ENCODE peak calls at places on chromosome X, in seven cellular contexts. Z, D, A, C, X, I and S are unnamed samples.

GRCh38 chrX:118644378-118644777 is 83.0 kb upstream of the IL13RA1 start:
- DNase-seq in Z (no peak), D (no peak), A (peak), C (no peak), X (no peak), I (no peak), S (no peak)

GRCh38 chrX:87489071-87489470 is 28.5 kb upstream of the KLHL4 start:
- DNase-seq in Z (no peak), D (no peak), A (no peak), C (no peak), X (no peak), I (no peak), S (no peak)

GRCh38 chrX:111095974-111096870 is at the start of gene PAK3:
- DNase-seq in Z (peak), D (peak), A (no peak), C (peak), X (peak), I (peak), S (no peak)

GRCh38 chrX:148580016-148580415 is 79.6 kb downstream of the AFF2 start:
- DNase-seq in Z (no peak), D (no peak), A (no peak), C (no peak), X (no peak), I (no peak), S (no peak)

GRCh38 chrX:53287493-53288138 is 6.2 kb upstream of the IQSEC2 start:
- DNase-seq in Z (no peak), D (peak), A (peak), C (peak), X (peak), I (no peak), S (peak)

GRCh38 chrX:149497626-149498025 is 7.5 kb downstream of the IDS start:
- DNase-seq in Z (no peak), D (no peak), A (no peak), C (no peak), X (no peak), I (no peak), S (no peak)

GRCh38 chrX:44244008-44244407 is 99.5 kb downstream of the EFHC2 start:
- DNase-seq in Z (peak), D (peak), A (peak), C (no peak), X (no peak), I (no peak), S (peak)

GRCh38 chrX:1491851-1492349 is 39.2 kb upstream of the ASMTL start:
- DNase-seq in Z (peak), D (peak), A (peak), C (no peak), X (peak), I (no peak), S (peak)

GRCh38 chrX:51459125-51459524 is 37.3 kb downstream of the NUDT11 start:
- DNase-seq in Z (peak), D (no peak), A (peak), C (no peak), X (no peak), I (no peak), S (peak)

GRCh38 chrX:119266364-119266995 is 30.4 kb downstream of the PGRMC1 start:
- DNase-seq in Z (peak), D (peak), A (peak), C (no peak), X (no peak), I (no peak), S (no peak)

GRCh38 chrX:101206471-101206870 is 13.1 kb upstream of the DRP2 start:
- DNase-seq in Z (peak), D (peak), A (peak), C (no peak), X (no peak), I (no peak), S (peak)

GRCh38 chrX:5314148-5314547 is 914.5 kb downstream of the NLGN4X start:
- DNase-seq in Z (no peak), D (no peak), A (no peak), C (no peak), X (no peak), I (no peak), S (no peak)

GRCh38 chrX:30888526-30889146 is 418 bp downstream of the TAB3 start:
- DNase-seq in Z (no peak), D (no peak), A (no peak), C (no peak), X (peak), I (no peak), S (no peak)

GRCh38 chrX:15849555-15849954 is 5.1 kb downstream of the AP1S2 start:
- DNase-seq in Z (peak), D (no peak), A (no peak), C (no peak), X (no peak), I (no peak), S (no peak)

GRCh38 chrX:136865270-136866168 is 15.0 kb downstream of the RBMX start:
- DNase-seq in Z (no peak), D (no peak), A (no peak), C (no peak), X (no peak), I (no peak), S (no peak)

GRCh38 chrX:130055103-130055502 is 55.2 kb downstream of the ELF4 start:
- DNase-seq in Z (no peak), D (no peak), A (no peak), C (peak), X (no peak), I (no peak), S (no peak)

GRCh38 chrX:2342281-2342688 is 158.5 kb downstream of the DHRSX start:
- DNase-seq in Z (no peak), D (no peak), A (no peak), C (no peak), X (no peak), I (no peak), S (no peak)

GRCh38 chrX:105126201-105126600 is 94.3 kb downstream of the TEX13A start:
- DNase-seq in Z (no peak), D (no peak), A (no peak), C (no peak), X (no peak), I (no peak), S (no peak)

GRCh38 chrX:12974797-12975669 is at the start of gene TMSB4X:
- DNase-seq in Z (peak), D (peak), A (peak), C (peak), X (peak), I (no peak), S (peak)

GRCh38 chrX:41293269-41293668 is 40.7 kb upstream of the DDX3X start:
- DNase-seq in Z (peak), D (no peak), A (peak), C (no peak), X (no peak), I (no peak), S (no peak)

GRCh38 chrX:18938710-18939109 is 45.2 kb downstream of the PHKA2 start:
- DNase-seq in Z (no peak), D (no peak), A (no peak), C (no peak), X (no peak), I (no peak), S (no peak)

GRCh38 chrX:10631416-10632145 is 11.2 kb upstream of the MID1 start:
- DNase-seq in Z (no peak), D (no peak), A (no peak), C (no peak), X (no peak), I (no peak), S (no peak)

GRCh38 chrX:43741843-43742573 is 85.9 kb downstream of the MAOA start:
- DNase-seq in Z (no peak), D (no peak), A (no peak), C (no peak), X (no peak), I (no peak), S (no peak)

GRCh38 chrX:85977218-85977617 is 70.1 kb downstream of the CHM start:
- DNase-seq in Z (no peak), D (no peak), A (peak), C (no peak), X (no peak), I (no peak), S (no peak)

GRCh38 chrX:8731579-8732395 is at the start of gene ANOS1:
- DNase-seq in Z (peak), D (no peak), A (no peak), C (peak), X (no peak), I (no peak), S (no peak)

GRCh38 chrX:31508338-31508737 is 436.5 kb upstream of the FTHL17 start:
- DNase-seq in Z (no peak), D (no peak), A (no peak), C (no peak), X (no peak), I (peak), S (no peak)

DNA sequence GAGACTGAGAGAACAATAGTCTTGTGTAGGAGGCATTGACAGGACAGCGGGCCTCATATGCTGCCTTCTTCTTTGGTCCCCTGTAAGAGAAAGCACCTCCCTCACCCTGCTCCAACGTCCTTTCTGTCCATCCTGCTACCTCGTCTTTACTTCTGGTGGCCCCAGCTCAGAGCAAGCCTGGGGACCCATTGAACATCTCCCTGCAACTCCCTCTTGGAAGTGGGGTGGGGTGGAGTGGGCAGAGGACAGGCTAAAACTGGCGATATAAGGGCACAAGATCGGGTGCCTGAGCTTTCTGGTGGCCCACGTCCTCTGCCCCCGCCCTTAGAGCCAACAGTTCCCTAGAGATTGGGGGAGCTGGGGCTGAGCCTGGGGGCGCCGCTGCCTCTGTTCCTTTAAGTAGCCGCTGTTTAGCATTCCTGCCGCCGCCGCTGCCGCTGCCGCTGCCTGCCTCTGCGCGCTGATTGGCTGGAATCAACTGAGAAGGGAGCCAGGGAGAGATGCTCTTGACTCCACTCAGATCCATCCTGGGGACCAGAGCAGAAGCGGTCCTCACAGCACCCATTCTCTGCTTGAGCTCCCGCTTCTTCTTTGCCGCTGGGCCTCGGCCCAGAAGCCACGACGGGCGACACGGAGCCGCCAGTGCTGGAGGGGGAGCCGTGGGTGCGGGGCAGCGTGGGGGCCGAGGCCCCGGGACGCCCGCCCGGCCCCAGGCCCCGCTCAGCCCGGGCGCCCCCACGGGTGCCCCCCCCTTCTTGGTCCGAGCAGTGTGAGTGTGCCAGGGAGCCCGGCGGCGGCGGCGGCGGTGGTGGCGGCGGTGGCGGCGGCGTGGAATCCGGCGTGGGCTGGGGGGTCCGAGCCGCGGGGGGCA is at the start of gene DLG3:
- DNase-seq in Z (peak), D (no peak), A (no peak), C (no peak), X (no peak), I (no peak), S (no peak)
- H3K4me3 ChIP-seq in Z (peak), D (no peak), A (no peak), C (peak), X (no peak), I (peak), S (no peak)

GRCh38 chrX:33725556-33726232 is 406.4 kb downstream of the FAM47A start:
- DNase-seq in Z (peak), D (no peak), A (no peak), C (no peak), X (no peak), I (no peak), S (peak)
- H3K4me3 ChIP-seq in Z (peak), D (no peak), A (no peak), C (peak), X (no peak), I (no peak), S (no peak)

GRCh38 chrX:23380581-23380980 is 45.9 kb downstream of the PTCHD1 start:
- DNase-seq in Z (no peak), D (no peak), A (no peak), C (no peak), X (no peak), I (no peak), S (no peak)

GRCh38 chrX:23381688-23382087 is 47.0 kb downstream of the PTCHD1 start:
- DNase-seq in Z (no peak), D (no peak), A (no peak), C (no peak), X (no peak), I (no peak), S (no peak)

GRCh38 chrX:23383411-23383810 is 48.8 kb downstream of the PTCHD1 start:
- DNase-seq in Z (no peak), D (no peak), A (no peak), C (no peak), X (no peak), I (no peak), S (no peak)

GRCh38 chrX:23382572-23382971 is 47.9 kb downstream of the PTCHD1 start:
- DNase-seq in Z (no peak), D (no peak), A (no peak), C (no peak), X (no peak), I (no peak), S (no peak)

GRCh38 chrX:23381099-23381498 is 46.5 kb downstream of the PTCHD1 start:
- DNase-seq in Z (no peak), D (no peak), A (no peak), C (no peak), X (no peak), I (no peak), S (no peak)
- H3K4me3 ChIP-seq in Z (no peak), D (no peak), A (no peak), C (no peak), X (no peak), I (no peak), S (no peak)

DNA sequence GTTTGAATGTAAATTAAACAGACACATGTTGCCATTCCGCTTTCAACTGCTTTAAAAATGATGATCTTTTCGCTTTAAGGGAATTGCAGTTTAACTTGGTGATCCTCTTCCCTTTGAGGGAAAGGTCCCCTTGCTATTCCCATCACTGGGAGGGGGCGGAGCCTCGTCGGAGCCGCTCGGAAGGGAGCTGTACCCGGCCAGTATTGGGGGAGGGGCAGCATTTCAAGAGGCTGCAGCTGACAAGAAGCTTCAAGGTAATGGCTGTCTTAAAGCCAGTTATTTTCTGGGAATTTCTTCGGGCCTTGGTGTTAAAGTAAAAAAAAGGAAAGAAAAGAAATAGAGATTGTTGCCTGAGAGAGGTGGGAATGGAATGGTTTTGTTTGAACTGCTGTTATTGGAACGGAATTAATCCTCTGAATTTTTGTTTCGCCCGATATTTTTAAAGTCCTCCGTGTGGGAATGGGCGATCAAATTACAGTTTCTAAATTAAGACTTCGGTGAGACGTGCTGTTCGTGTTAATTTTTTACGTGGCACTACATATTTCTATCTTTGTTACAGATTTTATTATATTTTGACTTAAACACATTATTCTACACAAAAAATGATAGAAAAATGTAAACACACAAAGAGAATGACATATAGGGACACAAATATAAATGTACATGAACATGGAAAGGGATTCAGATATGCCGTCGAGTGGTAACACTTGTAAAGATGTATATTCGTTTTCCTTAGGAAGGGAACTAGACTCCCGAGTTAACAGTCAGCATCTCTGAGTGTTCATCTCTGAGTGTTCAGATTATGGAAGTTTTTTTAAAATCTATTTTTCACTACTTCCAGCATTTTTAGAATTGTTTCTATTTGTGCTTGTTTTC is 9.2 kb downstream of the PWWP3B start:
- DNase-seq in Z (peak), D (no peak), A (no peak), C (no peak), X (no peak), I (no peak), S (no peak)
- H3K4me3 ChIP-seq in Z (peak), D (no peak), A (no peak), C (no peak), X (no peak), I (no peak), S (no peak)